ENCODE peak calls at places on chromosomes 4 and X, in six cellular contexts. V is HS-5; O is GM03348; N is kidney; C is stimulated activated CD4-positive, alpha-beta T cell treated with anti-CD3 and anti-CD28 coated beads, Interleukin-2, amount 100 ng/mL, for 48 hours; Z is fibroblast of lung. X is an unnamed sample.

GRCh38 chr4:61085534-61085933 is 114.6 kb upstream of the ADGRL3 start:
- DNase-seq in V (no peak), O (no peak), N (no peak), C (no peak), Z (no peak), X (no peak)

GRCh38 chrX:30874851-30875250 is 14.2 kb downstream of the TAB3 start:
- DNase-seq in V (no peak), O (no peak), N (no peak), C (no peak), Z (no peak), X (no peak)

GRCh38 chr4:173247316-173247715 is 78.7 kb downstream of the GALNT7 start:
- DNase-seq in V (no peak), O (no peak), N (no peak), C (no peak), Z (no peak), X (no peak)

GRCh38 chr4:176464748-176465147 is 145.0 kb downstream of the SPCS3 start:
- DNase-seq in V (no peak), O (no peak), N (no peak), C (no peak), Z (no peak), X (no peak)

GRCh38 chr4:139734875-139735380 is 69.3 kb downstream of the MGST2 start:
- DNase-seq in V (peak), O (peak), N (peak), C (peak), Z (peak), X (peak)

GRCh38 chrX:1492421-1493012 is 39.8 kb upstream of the ASMTL start:
- DNase-seq in V (no peak), O (no peak), N (no peak), C (no peak), Z (no peak), X (no peak)

GRCh38 chr4:1477045-1477905 is 71.0 kb upstream of the NKX1-1 start:
- DNase-seq in V (no peak), O (no peak), N (peak), C (no peak), Z (no peak), X (no peak)

GRCh38 chr4:54741161-54741560 is 83.4 kb downstream of the KIT start:
- DNase-seq in V (no peak), O (no peak), N (no peak), C (no peak), Z (no peak), X (no peak)

GRCh38 chrX:107629533-107629909 is 1.2 kb downstream of the PRPS1 start:
- DNase-seq in V (no peak), O (peak), N (no peak), C (no peak), Z (peak), X (peak)

GRCh38 chrX:29419774-29420553 is 795.4 kb upstream of the MAGEB2 start:
- DNase-seq in V (peak), O (peak), N (no peak), C (no peak), Z (peak), X (peak)

GRCh38 chrX:63784902-63785692 is at the start of gene ARHGEF9:
- DNase-seq in V (no peak), O (peak), N (peak), C (no peak), Z (peak), X (peak)

GRCh38 chrX:153939573-153939972 is 4.7 kb upstream of the NAA10 start:
- DNase-seq in V (no peak), O (no peak), N (peak), C (no peak), Z (no peak), X (no peak)

GRCh38 chr4:93501946-93502345 is 326.6 kb upstream of the ATOH1 start:
- DNase-seq in V (no peak), O (no peak), N (no peak), C (no peak), Z (no peak), X (no peak)